ENCODE peak calls at places on chromosomes 13 and 19, in six cellular contexts. One of them, this sample, is unnamed. For H3K36me3, the result is how much of the 10 kb centered on the place peaks cover.

GRCh38 chr13:32056316-32056715 is 24.7 kb downstream of the FRY start:
- DNase-seq in psoas muscle: no peak
- DNase-seq in esophagus squamous epithelium: no peak
- DNase-seq in right atrium auricular region: no peak
- DNase-seq in lower lobe of right lung: no peak
- DNase-seq in CD8-positive, alpha-beta memory T cell: no peak
- DNase-seq in this sample: no peak

GRCh38 chr19:41425174-41426115 is 1.7 kb downstream of the B3GNT8 start:
- DNase-seq in esophagus squamous epithelium: no peak
- DNase-seq in right atrium auricular region: no peak
- DNase-seq in CD8-positive, alpha-beta memory T cell: no peak
- DNase-seq in lower lobe of right lung: peak
- DNase-seq in psoas muscle: no peak
- DNase-seq in this sample: no peak

GRCh38 chr13:95452376-95452775 is 100.1 kb upstream of the CLDN10 start:
- DNase-seq in esophagus squamous epithelium: no peak
- DNase-seq in right atrium auricular region: no peak
- DNase-seq in lower lobe of right lung: no peak
- DNase-seq in psoas muscle: no peak
- DNase-seq in CD8-positive, alpha-beta memory T cell: no peak
- DNase-seq in this sample: no peak

GRCh38 chr13:98853791-98854191 is 101.3 kb upstream of the SLC15A1 start:
- DNase-seq in esophagus squamous epithelium: no peak
- DNase-seq in CD8-positive, alpha-beta memory T cell: no peak
- DNase-seq in psoas muscle: no peak
- DNase-seq in lower lobe of right lung: no peak
- DNase-seq in right atrium auricular region: no peak
- DNase-seq in this sample: no peak

GRCh38 chr19:44658069-44658727 is 13.1 kb upstream of the CEACAM19 start:
- DNase-seq in lower lobe of right lung: no peak
- DNase-seq in psoas muscle: no peak
- DNase-seq in right atrium auricular region: no peak
- DNase-seq in CD8-positive, alpha-beta memory T cell: peak
- DNase-seq in esophagus squamous epithelium: no peak
- DNase-seq in this sample: no peak

GRCh38 chr13:91894311-91894710 is 495.9 kb downstream of the GPC5 start:
- DNase-seq in lower lobe of right lung: no peak
- DNase-seq in CD8-positive, alpha-beta memory T cell: no peak
- DNase-seq in esophagus squamous epithelium: no peak
- DNase-seq in psoas muscle: no peak
- DNase-seq in right atrium auricular region: no peak
- DNase-seq in this sample: no peak

GRCh38 chr13:98576215-98576945 is 527 bp downstream of the STK24 start:
- DNase-seq in CD8-positive, alpha-beta memory T cell: peak
- DNase-seq in right atrium auricular region: no peak
- DNase-seq in lower lobe of right lung: peak
- DNase-seq in psoas muscle: peak
- DNase-seq in esophagus squamous epithelium: no peak
- DNase-seq in this sample: peak

GRCh38 chr19:7391218-7391670 is 42.5 kb downstream of the ARHGEF18 start:
- DNase-seq in esophagus squamous epithelium: no peak
- DNase-seq in CD8-positive, alpha-beta memory T cell: no peak
- DNase-seq in psoas muscle: no peak
- DNase-seq in lower lobe of right lung: no peak
- DNase-seq in right atrium auricular region: no peak
- DNase-seq in this sample: no peak

GRCh38 chr13:114068723-114069322 is 63.6 kb downstream of the RASA3 start:
- DNase-seq in lower lobe of right lung: no peak
- DNase-seq in psoas muscle: no peak
- DNase-seq in CD8-positive, alpha-beta memory T cell: peak
- DNase-seq in esophagus squamous epithelium: no peak
- DNase-seq in right atrium auricular region: no peak
- DNase-seq in this sample: no peak

GRCh38 chr13:100513987-100514670 is 74.5 kb downstream of the GGACT start:
- DNase-seq in esophagus squamous epithelium: no peak
- DNase-seq in right atrium auricular region: no peak
- DNase-seq in psoas muscle: no peak
- DNase-seq in lower lobe of right lung: no peak
- DNase-seq in CD8-positive, alpha-beta memory T cell: no peak
- DNase-seq in this sample: no peak

GRCh38 chr19:8302734-8303133 is 5.4 kb downstream of the CD320 start:
- DNase-seq in lower lobe of right lung: peak
- DNase-seq in CD8-positive, alpha-beta memory T cell: peak
- DNase-seq in right atrium auricular region: peak
- DNase-seq in esophagus squamous epithelium: no peak
- DNase-seq in psoas muscle: no peak
- DNase-seq in this sample: peak

GRCh38 chr13:43377149-43377548 is 353.8 kb downstream of the DNAJC15 start:
- DNase-seq in right atrium auricular region: no peak
- DNase-seq in CD8-positive, alpha-beta memory T cell: no peak
- DNase-seq in esophagus squamous epithelium: no peak
- DNase-seq in lower lobe of right lung: no peak
- DNase-seq in psoas muscle: peak
- DNase-seq in this sample: peak

GRCh38 chr19:52028780-52029123 is 573 bp upstream of the ZNF614 start:
- DNase-seq in esophagus squamous epithelium: no peak
- DNase-seq in CD8-positive, alpha-beta memory T cell: no peak
- DNase-seq in lower lobe of right lung: no peak
- DNase-seq in right atrium auricular region: no peak
- DNase-seq in psoas muscle: no peak
- DNase-seq in this sample: no peak

GRCh38 chr13:112859817-112860190 is 109.2 kb upstream of the MCF2L start:
- DNase-seq in esophagus squamous epithelium: no peak
- DNase-seq in right atrium auricular region: no peak
- DNase-seq in CD8-positive, alpha-beta memory T cell: no peak
- DNase-seq in psoas muscle: no peak
- DNase-seq in lower lobe of right lung: no peak
- DNase-seq in this sample: no peak

GRCh38 chr19:29378543-29379105 is 147.2 kb upstream of the VSTM2B start:
- DNase-seq in right atrium auricular region: peak
- DNase-seq in psoas muscle: no peak
- DNase-seq in esophagus squamous epithelium: no peak
- DNase-seq in CD8-positive, alpha-beta memory T cell: no peak
- DNase-seq in lower lobe of right lung: peak
- DNase-seq in this sample: no peak

GRCh38 chr19:52725528-52725961 is 9.3 kb downstream of the ZNF611 start:
- DNase-seq in psoas muscle: no peak
- DNase-seq in right atrium auricular region: no peak
- DNase-seq in lower lobe of right lung: no peak
- DNase-seq in CD8-positive, alpha-beta memory T cell: no peak
- DNase-seq in esophagus squamous epithelium: no peak
- DNase-seq in this sample: no peak

GRCh38 chr19:57152921-57153320 is 7.9 kb upstream of the ZIM3 start:
- DNase-seq in esophagus squamous epithelium: no peak
- DNase-seq in CD8-positive, alpha-beta memory T cell: no peak
- DNase-seq in lower lobe of right lung: no peak
- DNase-seq in psoas muscle: no peak
- DNase-seq in right atrium auricular region: no peak
- DNase-seq in this sample: no peak

GRCh38 chr13:44237276-44237767 is 136.3 kb upstream of the SERP2 start:
- DNase-seq in right atrium auricular region: peak
- DNase-seq in lower lobe of right lung: no peak
- DNase-seq in psoas muscle: peak
- DNase-seq in esophagus squamous epithelium: no peak
- DNase-seq in CD8-positive, alpha-beta memory T cell: no peak
- DNase-seq in this sample: no peak

GRCh38 chr13:102484329-102484728 is 82.5 kb upstream of the FGF14 start:
- DNase-seq in right atrium auricular region: no peak
- DNase-seq in lower lobe of right lung: no peak
- DNase-seq in CD8-positive, alpha-beta memory T cell: no peak
- DNase-seq in esophagus squamous epithelium: no peak
- DNase-seq in psoas muscle: no peak
- DNase-seq in this sample: no peak

GRCh38 chr13:114044486-114044885 is 70.6 kb upstream of the C13orf46 start:
- DNase-seq in right atrium auricular region: no peak
- DNase-seq in esophagus squamous epithelium: no peak
- DNase-seq in lower lobe of right lung: no peak
- DNase-seq in CD8-positive, alpha-beta memory T cell: no peak
- DNase-seq in psoas muscle: no peak
- DNase-seq in this sample: no peak

GRCh38 chr13:105276571-105276970 is 1258.9 kb downstream of the EFNB2 start:
- DNase-seq in right atrium auricular region: no peak
- DNase-seq in esophagus squamous epithelium: no peak
- DNase-seq in psoas muscle: no peak
- DNase-seq in CD8-positive, alpha-beta memory T cell: no peak
- DNase-seq in lower lobe of right lung: no peak
- DNase-seq in this sample: no peak

GRCh38 chr13:105272660-105273631 is 1262.5 kb downstream of the EFNB2 start:
- DNase-seq in lower lobe of right lung: no peak
- DNase-seq in psoas muscle: no peak
- DNase-seq in right atrium auricular region: no peak
- DNase-seq in CD8-positive, alpha-beta memory T cell: no peak
- DNase-seq in esophagus squamous epithelium: no peak
- DNase-seq in this sample: peak

GRCh38 chr13:105278797-105279425 is 1256.6 kb downstream of the EFNB2 start:
- DNase-seq in CD8-positive, alpha-beta memory T cell: no peak
- DNase-seq in right atrium auricular region: no peak
- DNase-seq in lower lobe of right lung: no peak
- DNase-seq in psoas muscle: no peak
- DNase-seq in esophagus squamous epithelium: no peak
- DNase-seq in this sample: no peak

DNA sequence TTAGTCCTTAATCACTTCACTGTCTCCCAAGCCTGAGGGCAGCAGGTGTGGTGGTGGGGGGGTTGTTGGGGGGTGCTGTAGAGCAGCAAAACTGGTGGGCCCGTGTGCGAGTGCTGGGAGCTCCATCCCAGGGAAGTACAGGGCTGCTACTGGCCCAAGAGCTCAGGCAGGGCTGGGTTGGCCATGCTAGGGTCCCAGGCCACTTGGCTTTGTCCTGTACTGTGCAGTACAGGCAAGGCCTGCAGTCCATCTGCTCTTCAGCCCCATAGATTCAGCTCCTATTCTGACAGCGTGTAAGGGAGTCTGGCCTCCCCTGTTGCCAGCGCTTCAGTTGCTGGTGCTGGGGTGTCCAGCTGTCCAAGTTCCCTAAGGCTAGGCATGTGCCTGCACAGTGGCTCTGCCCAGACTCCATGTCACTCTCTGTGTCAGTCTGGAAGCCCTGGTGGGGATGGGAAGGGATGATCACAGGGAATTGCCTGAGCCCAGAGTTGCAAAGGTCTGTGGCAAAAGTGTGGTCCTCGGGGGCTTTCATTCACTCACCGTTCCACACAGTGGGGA is 1261.7 kb downstream of the EFNB2 start:
- DNase-seq in right atrium auricular region: no peak
- DNase-seq in CD8-positive, alpha-beta memory T cell: no peak
- DNase-seq in esophagus squamous epithelium: no peak
- DNase-seq in psoas muscle: no peak
- DNase-seq in lower lobe of right lung: no peak
- DNase-seq in this sample: no peak
- H3K36me3 ChIP-seq in right atrium auricular region: under half
- H3K36me3 ChIP-seq in CD8-positive, alpha-beta memory T cell: under half
- H3K36me3 ChIP-seq in esophagus squamous epithelium: under half
- H3K36me3 ChIP-seq in psoas muscle: under half
- H3K36me3 ChIP-seq in lower lobe of right lung: under half
- H3K36me3 ChIP-seq in this sample: under half

DNA sequence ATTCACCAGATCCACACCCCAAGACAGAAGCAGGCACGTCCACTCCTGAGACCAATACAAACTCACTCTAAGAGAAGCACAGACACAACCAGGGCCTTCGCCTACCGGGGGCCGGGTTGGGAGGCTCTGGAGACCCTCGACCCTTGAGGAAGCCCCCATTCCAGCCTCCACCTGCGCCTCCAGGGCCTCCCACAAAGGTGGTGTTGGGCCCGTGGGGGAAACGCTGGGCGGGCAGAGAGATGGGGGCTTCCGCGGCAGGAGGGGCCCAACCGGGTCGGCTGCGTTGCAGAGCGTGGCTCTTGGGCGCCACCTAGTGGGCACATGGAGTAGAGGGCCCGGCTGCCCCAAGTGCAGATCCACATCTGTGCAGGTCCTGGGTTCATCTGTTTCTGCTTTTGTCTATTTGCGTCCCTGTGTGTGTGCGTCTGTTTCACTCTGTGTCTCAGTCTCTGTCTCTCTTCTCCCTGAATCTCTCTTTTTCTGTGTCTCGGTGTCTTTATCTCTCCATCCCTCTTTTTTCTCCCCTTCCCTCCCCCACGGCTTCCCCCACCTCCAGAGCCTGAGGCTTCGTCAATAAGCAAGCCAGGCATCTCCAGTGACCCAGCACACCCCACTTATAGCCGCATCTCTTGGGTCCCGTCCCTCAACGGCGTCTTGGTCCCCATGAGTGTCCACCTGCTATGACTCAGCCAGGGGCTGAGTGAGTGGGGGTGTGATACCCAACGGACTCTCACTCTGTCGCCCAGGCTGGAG is 10.5 kb upstream of the TINCR start:
- DNase-seq in lower lobe of right lung: peak
- DNase-seq in CD8-positive, alpha-beta memory T cell: peak
- DNase-seq in psoas muscle: peak
- DNase-seq in esophagus squamous epithelium: no peak
- DNase-seq in right atrium auricular region: no peak
- DNase-seq in this sample: peak
- H3K4me3 ChIP-seq in lower lobe of right lung: no peak
- H3K4me3 ChIP-seq in CD8-positive, alpha-beta memory T cell: no peak
- H3K4me3 ChIP-seq in psoas muscle: no peak
- H3K4me3 ChIP-seq in esophagus squamous epithelium: peak
- H3K4me3 ChIP-seq in right atrium auricular region: no peak
- H3K4me3 ChIP-seq in this sample: no peak

GRCh38 chr19:5931251-5931650 is 17.2 kb downstream of the CAPS start:
- DNase-seq in CD8-positive, alpha-beta memory T cell: no peak
- DNase-seq in lower lobe of right lung: no peak
- DNase-seq in esophagus squamous epithelium: no peak
- DNase-seq in right atrium auricular region: no peak
- DNase-seq in psoas muscle: no peak
- DNase-seq in this sample: no peak

GRCh38 chr19:5933391-5933998 is 19.4 kb downstream of the CAPS start:
- DNase-seq in CD8-positive, alpha-beta memory T cell: no peak
- DNase-seq in lower lobe of right lung: no peak
- DNase-seq in psoas muscle: no peak
- DNase-seq in esophagus squamous epithelium: no peak
- DNase-seq in right atrium auricular region: no peak
- DNase-seq in this sample: no peak

GRCh38 chr19:5932593-5933262 is 18.7 kb downstream of the CAPS start:
- DNase-seq in CD8-positive, alpha-beta memory T cell: no peak
- DNase-seq in right atrium auricular region: no peak
- DNase-seq in esophagus squamous epithelium: no peak
- DNase-seq in lower lobe of right lung: no peak
- DNase-seq in psoas muscle: no peak
- DNase-seq in this sample: no peak

GRCh38 chr19:5934002-5934401 is 19.9 kb downstream of the CAPS start:
- DNase-seq in lower lobe of right lung: no peak
- DNase-seq in CD8-positive, alpha-beta memory T cell: no peak
- DNase-seq in psoas muscle: no peak
- DNase-seq in esophagus squamous epithelium: no peak
- DNase-seq in right atrium auricular region: no peak
- DNase-seq in this sample: no peak

GRCh38 chr19:5932146-5932545 is 18.1 kb downstream of the CAPS start:
- DNase-seq in right atrium auricular region: no peak
- DNase-seq in CD8-positive, alpha-beta memory T cell: no peak
- DNase-seq in esophagus squamous epithelium: no peak
- DNase-seq in psoas muscle: no peak
- DNase-seq in lower lobe of right lung: no peak
- DNase-seq in this sample: no peak
- H3K36me3 ChIP-seq in right atrium auricular region: half or more
- H3K36me3 ChIP-seq in CD8-positive, alpha-beta memory T cell: half or more
- H3K36me3 ChIP-seq in esophagus squamous epithelium: under half
- H3K36me3 ChIP-seq in psoas muscle: half or more
- H3K36me3 ChIP-seq in lower lobe of right lung: half or more
- H3K36me3 ChIP-seq in this sample: under half

GRCh38 chr19:3375221-3376088 is 9.1 kb downstream of the NFIC start:
- DNase-seq in lower lobe of right lung: peak
- DNase-seq in esophagus squamous epithelium: no peak
- DNase-seq in CD8-positive, alpha-beta memory T cell: no peak
- DNase-seq in psoas muscle: peak
- DNase-seq in right atrium auricular region: peak
- DNase-seq in this sample: peak
- H3K4me3 ChIP-seq in lower lobe of right lung: peak
- H3K4me3 ChIP-seq in esophagus squamous epithelium: peak
- H3K4me3 ChIP-seq in CD8-positive, alpha-beta memory T cell: no peak
- H3K4me3 ChIP-seq in psoas muscle: peak
- H3K4me3 ChIP-seq in right atrium auricular region: peak
- H3K4me3 ChIP-seq in this sample: no peak

GRCh38 chr19:47499371-47499770 is 15.4 kb upstream of the KPTN start:
- DNase-seq in right atrium auricular region: no peak
- DNase-seq in CD8-positive, alpha-beta memory T cell: no peak
- DNase-seq in psoas muscle: no peak
- DNase-seq in esophagus squamous epithelium: no peak
- DNase-seq in lower lobe of right lung: no peak
- DNase-seq in this sample: no peak
- H3K36me3 ChIP-seq in right atrium auricular region: half or more
- H3K36me3 ChIP-seq in CD8-positive, alpha-beta memory T cell: under half
- H3K36me3 ChIP-seq in psoas muscle: half or more
- H3K36me3 ChIP-seq in esophagus squamous epithelium: under half
- H3K36me3 ChIP-seq in lower lobe of right lung: half or more
- H3K36me3 ChIP-seq in this sample: under half